ENCODE peak calls at places on chromosomes 2 and 18, in seven cellular contexts. W, R, G, F, T, M and N are unnamed samples. For H3K4me1, the result is how much of the 10 kb centered on the place peaks cover.

GRCh38 chr2:179051250-179051649 is 1.3 kb upstream of the CCDC141 start:
- DNase-seq in F (no peak), T (no peak), W (no peak), M (no peak), G (peak), R (no peak), N (peak)

GRCh38 chr2:240435457-240435954 is at the start of gene GPC1:
- DNase-seq in R (peak), F (peak), T (peak), W (peak), G (peak), M (peak), N (peak)

GRCh38 chr2:33395660-33396249 is 80.7 kb upstream of the RASGRP3 start:
- DNase-seq in G (peak), R (peak), T (no peak), W (peak), M (peak), F (no peak), N (peak)

GRCh38 chr18:25467226-25468065 is 115.5 kb upstream of the ZNF521 start:
- DNase-seq in R (peak), T (peak), G (no peak), M (peak), W (peak), F (no peak), N (peak)

GRCh38 chr2:31286961-31287550 is 53.1 kb downstream of the EHD3 start:
- DNase-seq in T (no peak), W (peak), M (no peak), F (no peak), R (no peak), G (peak), N (no peak)

GRCh38 chr18:50816767-50817166 is 3.0 kb downstream of the MRO start:
- DNase-seq in F (no peak), R (no peak), M (peak), W (no peak), T (no peak), G (no peak), N (no peak)

GRCh38 chr2:15588329-15588919 is 3.2 kb upstream of the DDX1 start:
- DNase-seq in M (peak), R (peak), G (peak), F (no peak), W (peak), T (peak), N (peak)

GRCh38 chr18:8389391-8390340 is 219.6 kb upstream of the RAB12 start:
- DNase-seq in R (peak), M (peak), G (peak), W (peak), T (peak), F (peak), N (peak)

GRCh38 chr2:237692601-237693079 is 65.3 kb downstream of the LRRFIP1 start:
- DNase-seq in T (no peak), W (peak), R (no peak), F (peak), G (peak), M (peak), N (peak)

GRCh38 chr2:197628043-197628500 is 47.3 kb downstream of the RFTN2 start:
- DNase-seq in T (no peak), M (peak), W (peak), R (peak), G (no peak), F (no peak), N (no peak)

GRCh38 chr2:18848641-18849040 is 259.3 kb upstream of the NT5C1B start:
- DNase-seq in R (no peak), W (no peak), F (no peak), M (no peak), T (no peak), G (no peak), N (no peak)

GRCh38 chr2:44941551-44942234 is at the start of gene SIX3:
- DNase-seq in W (peak), T (no peak), M (peak), F (no peak), G (peak), R (no peak), N (peak)

GRCh38 chr2:157894694-157895450 is 18.7 kb upstream of the ACVR1 start:
- DNase-seq in T (peak), W (peak), M (no peak), F (no peak), G (no peak), R (peak), N (peak)

GRCh38 chr2:153986488-153987229 is 114.9 kb downstream of the GALNT13 start:
- DNase-seq in T (no peak), F (no peak), W (peak), R (no peak), M (peak), G (peak), N (peak)

GRCh38 chr2:157603203-157603602 is 25.5 kb downstream of the ACVR1C start:
- DNase-seq in W (no peak), T (no peak), G (no peak), F (no peak), M (no peak), R (no peak), N (no peak)

GRCh38 chr2:232400244-232401015 is 6.2 kb upstream of the ALPG start:
- DNase-seq in G (no peak), T (no peak), M (no peak), F (no peak), W (no peak), R (no peak), N (no peak)

GRCh38 chr2:40625849-40626248 is 174.0 kb upstream of the SLC8A1 start:
- DNase-seq in R (peak), F (no peak), M (no peak), T (no peak), G (no peak), W (peak), N (no peak)

GRCh38 chr2:206217743-206218520 is 56.5 kb upstream of the ZDBF2 start:
- DNase-seq in R (no peak), M (peak), G (no peak), W (peak), F (no peak), T (no peak), N (peak)

GRCh38 chr2:102483086-102483485 is 10.1 kb downstream of the SLC9A4 start:
- DNase-seq in T (no peak), G (no peak), R (no peak), F (no peak), M (no peak), W (no peak), N (no peak)

GRCh38 chr2:220144411-220144810 is 517.0 kb downstream of the SLC4A3 start:
- DNase-seq in M (no peak), G (no peak), T (no peak), F (no peak), R (peak), W (peak), N (peak)

GRCh38 chr2:202583709-202584219 is 51.0 kb upstream of the FAM117B start:
- DNase-seq in G (no peak), T (no peak), W (no peak), M (no peak), F (no peak), R (no peak), N (no peak)

GRCh38 chr2:695111-695510 is 17.9 kb upstream of the TMEM18 start:
- DNase-seq in G (no peak), M (no peak), F (no peak), W (no peak), T (no peak), R (no peak), N (no peak)

GRCh38 chr2:202442882-202443281 is 66.8 kb downstream of the BMPR2 start:
- DNase-seq in W (no peak), F (no peak), M (no peak), T (no peak), R (peak), G (peak), N (no peak)

GRCh38 chr2:153156743-153157142 is 321.8 kb downstream of the RPRM start:
- DNase-seq in G (no peak), T (no peak), W (no peak), R (no peak), M (no peak), F (no peak), N (no peak)

GRCh38 chr2:51717318-51717717 is 685.4 kb upstream of the NRXN1 start:
- DNase-seq in F (no peak), W (peak), R (peak), M (no peak), G (no peak), T (no peak), N (no peak)

GRCh38 chr2:168992591-168993349 is 38.4 kb downstream of the ABCB11 start:
- DNase-seq in R (no peak), M (no peak), W (peak), G (peak), F (no peak), T (no peak), N (no peak)

GRCh38 chr2:177396630-177397460 is 4.3 kb downstream of the AGPS start:
- DNase-seq in R (peak), T (no peak), W (peak), G (peak), M (no peak), F (no peak), N (peak)

GRCh38 chr18:76979111-76979751 is 153.4 kb downstream of the MBP start:
- DNase-seq in R (no peak), M (no peak), G (no peak), W (no peak), F (no peak), T (no peak), N (no peak)

GRCh38 chr18:77486985-77487384 is 237.3 kb downstream of the GALR1 start:
- DNase-seq in W (no peak), R (no peak), F (no peak), T (no peak), G (no peak), M (no peak), N (no peak)

GRCh38 chr2:188158337-188159100 is 133.2 kb upstream of the GULP1 start:
- DNase-seq in W (peak), M (no peak), F (no peak), T (no peak), R (peak), G (no peak), N (no peak)

GRCh38 chr2:166961933-166962332 is 73.7 kb downstream of the XIRP2 start:
- DNase-seq in R (peak), T (no peak), W (no peak), G (no peak), M (no peak), F (no peak), N (no peak)
- H3K4me1 ChIP-seq in R (under half), T (under half), W (under half), G (under half), M (under half), F (under half), N (under half)

GRCh38 chr2:74149249-74149530 is 1.5 kb upstream of the BOLA3 start:
- DNase-seq in W (no peak), M (no peak), R (no peak), F (no peak), T (no peak), G (peak), N (no peak)

GRCh38 chr2:74146929-74147728 is 583 bp downstream of the BOLA3 start:
- DNase-seq in G (no peak), W (peak), R (peak), T (no peak), M (no peak), F (no peak), N (peak)

GRCh38 chr2:74147729-74148456 is at the start of gene BOLA3:
- DNase-seq in G (peak), F (peak), W (peak), R (peak), M (peak), T (peak), N (peak)

GRCh38 chr2:74149570-74150319 is 2.0 kb upstream of the BOLA3 start:
- DNase-seq in F (no peak), T (no peak), R (no peak), W (no peak), G (no peak), M (no peak), N (no peak)

DNA sequence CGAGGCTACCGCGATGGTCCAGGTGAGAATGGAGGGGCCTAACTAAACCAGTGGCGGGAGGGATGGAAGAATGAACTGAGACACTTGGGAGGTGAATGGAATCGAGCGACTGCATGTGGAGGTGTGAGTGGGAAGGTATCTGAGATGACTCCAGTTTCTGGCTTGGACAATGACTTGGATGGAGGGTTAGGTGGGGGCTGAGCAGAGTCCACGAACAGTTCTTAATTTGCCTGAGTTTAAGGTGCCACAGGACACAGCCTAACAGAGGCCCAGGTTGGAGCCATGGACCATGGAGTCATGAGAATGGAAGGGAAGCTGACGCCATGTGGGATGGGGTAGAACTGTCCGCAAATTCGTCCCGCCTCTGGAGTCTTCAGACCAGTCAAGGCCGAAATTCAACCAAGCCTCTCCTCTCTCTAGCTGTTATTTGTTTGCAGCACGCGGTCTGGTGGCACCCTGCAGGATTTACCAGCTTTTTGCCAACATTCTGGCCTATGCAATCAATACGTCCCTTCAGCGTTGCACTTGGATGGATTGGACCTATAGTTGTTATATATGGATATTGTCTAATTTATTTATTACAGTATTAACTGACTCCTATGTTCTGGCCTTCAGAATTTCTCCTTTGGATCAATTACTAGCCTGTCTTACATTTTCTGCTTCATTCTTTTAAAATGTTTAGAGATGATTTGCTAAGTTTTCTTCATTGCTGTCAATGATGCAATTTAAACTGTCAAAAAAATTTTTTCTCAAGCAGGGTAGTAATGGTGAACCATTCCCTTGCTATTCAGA is 941 bp upstream of the BOLA3 start:
- DNase-seq in F (no peak), M (no peak), R (no peak), T (no peak), W (peak), G (no peak), N (no peak)
- H3K27ac ChIP-seq in F (peak), M (no peak), R (peak), T (peak), W (peak), G (no peak), N (no peak)

DNA sequence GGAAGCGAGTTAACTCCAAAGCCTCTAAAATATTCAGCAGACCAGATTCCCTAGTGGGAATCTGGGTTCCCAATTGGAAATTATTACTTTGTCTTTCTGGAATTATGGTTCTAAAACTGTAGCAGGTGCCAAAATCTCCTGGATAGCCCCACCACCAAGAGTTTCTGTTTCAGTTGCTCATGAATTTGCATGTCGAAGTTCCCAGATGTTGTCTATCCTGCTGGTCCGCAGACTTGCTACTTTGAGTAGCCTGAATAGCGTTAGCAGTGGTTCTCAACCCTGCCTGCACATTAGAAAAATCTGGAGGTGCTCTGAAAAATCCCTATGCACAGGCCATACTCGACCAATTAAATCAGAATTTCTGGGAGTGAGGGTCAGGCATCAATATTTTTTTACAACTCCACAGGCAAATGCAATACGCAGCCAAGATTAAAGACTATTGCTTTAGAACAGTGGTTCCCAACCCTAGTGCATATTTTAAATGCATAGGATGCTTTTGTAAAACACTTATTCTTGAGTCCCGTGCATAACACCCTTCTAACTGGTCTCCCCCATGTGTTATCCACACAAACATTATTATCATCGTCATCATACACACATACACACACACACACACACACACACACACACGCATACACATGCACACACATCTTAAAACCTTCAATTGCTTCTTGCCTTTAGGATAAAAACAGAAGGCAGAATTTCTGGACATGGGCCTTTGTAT is 144.9 kb upstream of the PELI1 start:
- DNase-seq in M (no peak), W (no peak), T (no peak), F (no peak), G (no peak), R (no peak), N (no peak)
- H3K4me3 ChIP-seq in M (no peak), W (no peak), T (no peak), F (no peak), G (no peak), R (no peak), N (no peak)

GRCh38 chr2:128208023-128208422 is 110.6 kb downstream of the HS6ST1 start:
- DNase-seq in R (no peak), T (no peak), F (no peak), M (no peak), G (peak), W (no peak), N (no peak)
- H3K4me1 ChIP-seq in R (under half), T (under half), F (under half), M (under half), G (under half), W (under half), N (under half)

GRCh38 chr2:37871453-37872191 is 53.5 kb upstream of the RMDN2 start:
- DNase-seq in T (no peak), G (no peak), M (no peak), F (no peak), W (peak), R (peak), N (no peak)
- H3K27ac ChIP-seq in T (no peak), G (no peak), M (no peak), F (no peak), W (peak), R (no peak), N (no peak)

DNA sequence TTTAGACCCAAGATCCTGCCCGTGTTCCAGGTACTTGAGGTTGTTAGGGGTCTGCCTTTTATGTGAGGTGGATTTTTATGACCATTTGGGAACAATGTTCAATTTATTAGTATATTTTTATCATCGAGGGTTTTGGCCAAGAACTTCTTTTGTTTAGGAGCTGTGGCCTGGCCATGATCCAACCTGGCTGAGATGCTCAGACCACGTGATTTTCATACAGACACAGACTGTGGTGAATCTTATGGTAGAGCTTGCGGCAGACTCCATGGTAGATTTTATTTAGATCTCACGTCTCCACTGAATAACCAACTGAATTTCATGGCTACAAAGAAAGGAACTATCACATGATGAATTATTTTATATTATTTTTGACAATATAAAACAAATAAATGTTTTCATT is 405.5 kb upstream of the VWC2L start:
- DNase-seq in F (no peak), G (no peak), M (no peak), W (peak), R (peak), T (no peak), N (no peak)
- H3K4me3 ChIP-seq in F (no peak), G (no peak), M (no peak), W (no peak), R (no peak), T (no peak), N (no peak)

GRCh38 chr2:61718965-61719364 is 134.9 kb downstream of the FAM161A start:
- DNase-seq in T (no peak), G (no peak), R (no peak), F (no peak), M (no peak), W (no peak), N (no peak)
- H3K4me1 ChIP-seq in T (under half), G (under half), R (under half), F (under half), M (under half), W (under half), N (under half)

GRCh38 chr2:119071476-119071875 is 87.1 kb downstream of the C1QL2 start:
- DNase-seq in T (no peak), G (no peak), F (no peak), M (no peak), R (no peak), W (no peak), N (no peak)

GRCh38 chr2:119068154-119068725 is 90.3 kb downstream of the C1QL2 start:
- DNase-seq in M (no peak), G (no peak), T (no peak), W (no peak), R (no peak), F (no peak), N (no peak)

GRCh38 chr2:119073213-119073612 is 85.3 kb downstream of the C1QL2 start:
- DNase-seq in R (no peak), G (no peak), W (no peak), T (no peak), F (no peak), M (no peak), N (no peak)

GRCh38 chr2:119066272-119066804 is 92.2 kb downstream of the C1QL2 start:
- DNase-seq in W (peak), R (no peak), F (no peak), G (peak), M (no peak), T (no peak), N (no peak)

DNA sequence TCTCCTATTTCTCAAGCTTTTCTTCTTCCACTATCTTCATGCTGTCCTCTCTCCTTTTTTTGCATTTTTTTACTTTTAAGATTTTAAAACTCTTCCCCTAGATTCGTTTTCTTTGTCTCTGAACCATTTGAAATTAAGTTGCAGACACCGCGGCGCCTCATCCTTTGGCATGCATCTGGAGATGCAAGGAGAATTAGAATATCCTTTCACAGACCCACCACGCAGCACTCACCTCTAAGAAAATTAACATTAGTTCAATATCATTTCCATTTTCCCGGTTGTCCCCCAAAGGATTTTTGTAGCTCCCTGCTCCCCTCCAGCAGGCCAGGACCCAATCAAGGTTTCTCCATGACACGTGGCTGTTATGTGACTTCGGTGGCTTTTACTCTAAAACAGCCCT is 88.8 kb downstream of the C1QL2 start:
- DNase-seq in W (no peak), T (no peak), F (no peak), M (no peak), R (no peak), G (no peak), N (no peak)
- H3K27ac ChIP-seq in W (no peak), T (no peak), F (no peak), M (no peak), R (no peak), G (no peak), N (no peak)